ENCODE peak calls at places on chromosome 13, in nine cellular contexts. C, Q, Z, E, U, A, Y, T and V are unnamed samples.

GRCh38 chr13:91482427-91482826 is 84.0 kb downstream of the GPC5 start:
- DNase-seq in Q (no peak), Y (no peak), C (no peak), T (no peak), A (no peak), E (no peak), Z (no peak), U (no peak), V (no peak)

GRCh38 chr13:98889419-98890079 is 88.3 kb downstream of the DOCK9 start:
- DNase-seq in U (no peak), Q (peak; percentile 62), Y (no peak), E (peak; percentile 43), A (no peak), C (no peak), T (no peak), Z (no peak), V (no peak)

GRCh38 chr13:94480672-94481145 is 1.2 kb upstream of the DCT start:
- DNase-seq in Q (no peak), Y (no peak), A (peak; percentile 12), U (peak; percentile 54), T (no peak), E (peak; percentile 1), C (no peak), Z (no peak), V (peak; percentile 78)

GRCh38 chr13:98133949-98134348 is 8.9 kb upstream of the FARP1 start:
- DNase-seq in U (no peak), Z (no peak), Y (no peak), T (no peak), Q (no peak), C (no peak), A (no peak), E (no peak), V (no peak)

GRCh38 chr13:24076124-24076523 is 84.4 kb upstream of the SPATA13 start:
- DNase-seq in T (peak; percentile 70), U (no peak), Q (peak; percentile 13), Z (no peak), E (no peak), C (no peak), A (no peak), Y (no peak), V (no peak)

GRCh38 chr13:99429670-99430069 is 71.6 kb upstream of the TM9SF2 start:
- DNase-seq in A (no peak), Z (no peak), T (no peak), U (no peak), Q (no peak), C (no peak), E (no peak), Y (no peak), V (no peak)

GRCh38 chr13:85618514-85618913 is 180.7 kb downstream of the SLITRK6 start:
- DNase-seq in U (no peak), T (no peak), E (no peak), Q (no peak), Y (no peak), A (no peak), Z (no peak), C (no peak), V (no peak)

GRCh38 chr13:25037057-25037813 is 58.7 kb upstream of the PABPC3 start:
- DNase-seq in U (no peak), T (peak; percentile 40), Y (no peak), Q (peak; percentile 68), C (peak; percentile 76), A (peak; percentile 43), E (peak; percentile 73), Z (no peak), V (peak; percentile 74)

GRCh38 chr13:66425741-66426140 is 804.4 kb downstream of the PCDH9 start:
- DNase-seq in A (peak; percentile 64), Y (no peak), Z (no peak), E (no peak), T (no peak), U (no peak), C (no peak), Q (no peak), V (no peak)

GRCh38 chr13:81916471-81916870 is 1575.5 kb upstream of the SPRY2 start:
- DNase-seq in T (no peak), E (peak; percentile 5), Y (no peak), A (no peak), Q (peak; percentile 9), Z (no peak), C (no peak), U (no peak), V (no peak)

GRCh38 chr13:101572456-101572855 is 120.0 kb downstream of the ITGBL1 start:
- DNase-seq in Y (no peak), T (no peak), C (no peak), A (peak; percentile 51), Z (no peak), Q (no peak), E (no peak), U (no peak), V (no peak)

GRCh38 chr13:80462567-80462966 is 121.6 kb upstream of the SPRY2 start:
- DNase-seq in A (no peak), T (no peak), Z (no peak), C (no peak), Q (no peak), Y (no peak), E (no peak), U (no peak), V (no peak)

GRCh38 chr13:109253316-109253715 is 533.1 kb downstream of the IRS2 start:
- DNase-seq in E (no peak), Z (no peak), Q (no peak), T (no peak), A (no peak), U (no peak), Y (no peak), C (no peak), V (no peak)

GRCh38 chr13:98083936-98084335 is 59.0 kb upstream of the FARP1 start:
- DNase-seq in E (peak; percentile 42), Y (no peak), T (no peak), A (no peak), U (no peak), C (no peak), Z (no peak), Q (no peak), V (peak; percentile 11)

GRCh38 chr13:107563099-107563925 is 652.0 kb downstream of the LIG4 start:
- DNase-seq in A (no peak), Z (no peak), Y (no peak), T (no peak), C (no peak), Q (no peak), U (no peak), E (no peak), V (no peak)

DNA sequence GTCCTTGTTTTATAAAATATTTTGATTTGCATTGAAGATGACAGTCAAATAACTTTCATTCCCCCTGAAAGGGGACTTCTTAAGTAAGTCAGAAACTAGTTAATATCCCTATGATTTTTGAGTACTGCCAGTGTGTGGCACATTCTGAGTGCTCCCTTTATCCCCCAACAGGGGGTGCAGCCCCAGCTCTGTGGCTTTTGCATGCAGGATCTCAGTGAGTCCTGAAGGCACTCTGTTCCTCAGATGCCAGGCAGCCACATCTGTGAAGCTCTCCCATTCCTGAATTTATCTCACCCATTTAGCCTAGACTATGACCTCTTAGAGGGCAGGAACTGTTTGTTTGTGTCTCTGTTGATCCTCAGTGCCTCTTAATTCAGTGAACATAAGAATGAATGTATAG is 123.1 kb downstream of the CDK8 start:
- DNase-seq in T (no peak), Y (no peak), U (no peak), A (peak; percentile 0), E (peak; percentile 25), Q (peak; percentile 44), Z (no peak), C (peak; percentile 40), V (peak; percentile 11)
- TF ChIP-seq CTCF in T (no peak), Y (no peak), U (no peak), A (peak; percentile 39), E (peak; percentile 52), Q (peak; percentile 58), Z (no peak), C (peak; percentile 41), V (peak; percentile 46)

GRCh38 chr13:112887151-112887550 is 81.9 kb upstream of the MCF2L start:
- DNase-seq in E (no peak), A (no peak), C (no peak), U (no peak), Z (no peak), Y (peak; percentile 62), T (no peak), Q (no peak), V (no peak)

GRCh38 chr13:112885242-112885781 is 83.7 kb upstream of the MCF2L start:
- DNase-seq in T (no peak), A (no peak), Q (no peak), C (no peak), E (no peak), Y (no peak), Z (no peak), U (no peak), V (no peak)

GRCh38 chr13:112883241-112883945 is 85.6 kb upstream of the MCF2L start:
- DNase-seq in Q (no peak), T (no peak), Z (no peak), Y (no peak), A (no peak), U (no peak), C (no peak), E (no peak), V (no peak)

GRCh38 chr13:112887557-112887991 is 81.4 kb upstream of the MCF2L start:
- DNase-seq in Y (peak; percentile 64), A (no peak), U (no peak), T (no peak), C (no peak), Z (no peak), E (no peak), Q (no peak), V (no peak)

GRCh38 chr13:112885782-112886268 is 83.2 kb upstream of the MCF2L start:
- DNase-seq in T (peak; percentile 87), A (peak; percentile 89), Q (peak; percentile 83), E (peak; percentile 85), Z (peak; percentile 68), C (peak; percentile 95), U (peak; percentile 52), Y (peak; percentile 87), V (peak; percentile 81)
- H3K4me3 ChIP-seq in T (no peak overlapping the region), A (peak overlapping the region; percentile 41), Q (peak overlapping the region; percentile 56), E (peak overlapping the region; percentile 11), Z (peak overlapping the region; percentile 30), C (peak overlapping the region; percentile 6), U (no peak overlapping the region), Y (no peak overlapping the region), V (peak overlapping the region; percentile 29)

DNA sequence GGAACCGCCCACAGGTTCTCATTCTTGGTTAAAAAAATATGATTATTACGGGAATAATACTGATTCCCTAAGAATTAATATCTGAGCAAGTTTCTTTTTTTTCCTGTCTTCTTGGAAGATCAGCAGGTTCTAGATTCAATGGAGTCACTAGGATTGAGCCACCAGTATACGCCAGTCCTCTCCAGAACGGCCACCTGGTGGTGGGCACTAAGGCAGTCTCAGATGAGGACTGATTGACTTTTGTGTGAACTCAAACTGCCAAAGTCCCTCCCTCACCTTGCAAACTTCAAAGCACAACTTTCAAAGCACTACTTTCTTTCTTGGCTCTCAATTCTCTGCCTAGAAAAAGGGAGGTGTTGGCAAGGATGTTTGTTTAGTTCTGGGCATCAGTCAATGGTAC is 33.3 kb upstream of the ALOX5AP start:
- DNase-seq in Q (no peak), T (no peak), U (no peak), E (no peak), Y (no peak), Z (no peak), A (no peak), C (no peak), V (no peak)
- TF ChIP-seq CTCF in Q (peak; percentile 29), T (no peak), U (no peak), E (no peak), Y (no peak), Z (no peak), A (no peak), C (no peak), V (no peak)

DNA sequence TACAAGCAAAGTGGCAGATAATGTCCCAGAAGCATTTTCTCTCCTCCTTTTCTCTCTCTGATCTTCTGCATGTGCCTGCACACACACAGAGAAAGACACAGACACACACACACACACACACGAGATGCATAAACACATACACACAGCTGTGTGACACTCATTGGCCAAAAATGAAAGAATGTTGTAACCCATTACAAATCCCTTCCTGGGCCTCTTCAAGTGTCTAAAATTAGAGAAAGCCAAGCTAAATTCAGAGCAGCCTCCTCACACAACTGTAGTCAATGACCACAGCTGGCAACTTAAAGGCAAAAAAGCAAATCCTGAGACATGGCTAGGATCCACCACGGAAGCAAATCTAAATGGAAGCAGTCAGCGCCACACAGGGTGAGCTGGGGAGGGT is 620.8 kb downstream of the EFNB2 start:
- DNase-seq in Y (no peak), Z (no peak), T (no peak), U (no peak), E (no peak), A (peak; percentile 94), Q (no peak), C (peak; percentile 42), V (peak; percentile 15)
- H3K4me3 ChIP-seq in Y (no peak overlapping the region), Z (no peak overlapping the region), T (no peak overlapping the region), U (no peak overlapping the region), E (no peak overlapping the region), A (peak overlapping the region; percentile 6), Q (no peak overlapping the region), C (no peak overlapping the region), V (no peak overlapping the region)